ENCODE peak calls at places on chromosome 13, in six cellular contexts. O is cardiac fibroblast; Z is breast epithelium; B is pancreas; R is astrocyte of the cerebellum; P is CD8-positive, alpha-beta T cell. E is an unnamed sample.

GRCh38 chr13:111210945-111211469 is 95.9 kb downstream of the ARHGEF7 start:
- DNase-seq in O (no peak), Z (no peak), B (no peak), R (no peak), P (no peak), E (no peak)

GRCh38 chr13:25691654-25692053 is 319.9 kb downstream of the ATP8A2 start:
- DNase-seq in O (no peak), Z (no peak), B (no peak), R (no peak), P (no peak), E (no peak)

GRCh38 chr13:71015516-71015915 is 851.5 kb downstream of the DACH1 start:
- DNase-seq in O (no peak), Z (no peak), B (no peak), R (no peak), P (no peak), E (no peak)

GRCh38 chr13:28479005-28479404 is 15.9 kb downstream of the FLT1 start:
- DNase-seq in O (no peak), Z (no peak), B (no peak), R (no peak), P (no peak), E (no peak)

GRCh38 chr13:31044658-31045620 is 112.5 kb downstream of the TEX26 start:
- DNase-seq in O (no peak), Z (no peak), B (no peak), R (no peak), P (peak), E (no peak)

GRCh38 chr13:101325423-101325822 is 90.9 kb downstream of the NALCN start:
- DNase-seq in O (no peak), Z (no peak), B (no peak), R (no peak), P (no peak), E (no peak)

GRCh38 chr13:94550030-94550738 is 45.8 kb downstream of the TGDS start:
- DNase-seq in O (peak), Z (no peak), B (no peak), R (peak), P (no peak), E (peak)

GRCh38 chr13:29359181-29359580 is 236.3 kb downstream of the SLC7A1 start:
- DNase-seq in O (no peak), Z (no peak), B (no peak), R (no peak), P (no peak), E (no peak)

GRCh38 chr13:26442541-26442940 is 114.9 kb upstream of the WASF3 start:
- DNase-seq in O (no peak), Z (no peak), B (no peak), R (no peak), P (no peak), E (no peak)

GRCh38 chr13:34886476-34886875 is 55.6 kb upstream of the NBEA start:
- DNase-seq in O (no peak), Z (no peak), B (no peak), R (no peak), P (no peak), E (no peak)

GRCh38 chr13:90770334-90770733 is 577.2 kb upstream of the MIR17HG start:
- DNase-seq in O (no peak), Z (no peak), B (no peak), R (no peak), P (no peak), E (no peak)

GRCh38 chr13:44259045-44260042 is 114.3 kb upstream of the SERP2 start:
- DNase-seq in O (peak), Z (no peak), B (no peak), R (no peak), P (peak), E (no peak)

GRCh38 chr13:94419304-94419943 is 60.1 kb downstream of the DCT start:
- DNase-seq in O (peak), Z (no peak), B (no peak), R (no peak), P (no peak), E (no peak)

GRCh38 chr13:96075953-96076543 is 13.9 kb upstream of the HS6ST3 start:
- DNase-seq in O (peak), Z (no peak), B (no peak), R (no peak), P (no peak), E (no peak)

GRCh38 chr13:48235100-48235813 is 2.3 kb downstream of the ITM2B start:
- DNase-seq in O (no peak), Z (no peak), B (peak), R (no peak), P (no peak), E (no peak)

GRCh38 chr13:48233886-48234488 is 981 bp downstream of the ITM2B start:
- DNase-seq in O (peak), Z (no peak), B (no peak), R (peak), P (no peak), E (no peak)

GRCh38 chr13:48235814-48236135 is 2.8 kb downstream of the ITM2B start:
- DNase-seq in O (no peak), Z (no peak), B (no peak), R (no peak), P (no peak), E (no peak)

GRCh38 chr13:48234652-48235099 is 1.7 kb downstream of the ITM2B start:
- DNase-seq in O (no peak), Z (no peak), B (no peak), R (no peak), P (no peak), E (no peak)

DNA sequence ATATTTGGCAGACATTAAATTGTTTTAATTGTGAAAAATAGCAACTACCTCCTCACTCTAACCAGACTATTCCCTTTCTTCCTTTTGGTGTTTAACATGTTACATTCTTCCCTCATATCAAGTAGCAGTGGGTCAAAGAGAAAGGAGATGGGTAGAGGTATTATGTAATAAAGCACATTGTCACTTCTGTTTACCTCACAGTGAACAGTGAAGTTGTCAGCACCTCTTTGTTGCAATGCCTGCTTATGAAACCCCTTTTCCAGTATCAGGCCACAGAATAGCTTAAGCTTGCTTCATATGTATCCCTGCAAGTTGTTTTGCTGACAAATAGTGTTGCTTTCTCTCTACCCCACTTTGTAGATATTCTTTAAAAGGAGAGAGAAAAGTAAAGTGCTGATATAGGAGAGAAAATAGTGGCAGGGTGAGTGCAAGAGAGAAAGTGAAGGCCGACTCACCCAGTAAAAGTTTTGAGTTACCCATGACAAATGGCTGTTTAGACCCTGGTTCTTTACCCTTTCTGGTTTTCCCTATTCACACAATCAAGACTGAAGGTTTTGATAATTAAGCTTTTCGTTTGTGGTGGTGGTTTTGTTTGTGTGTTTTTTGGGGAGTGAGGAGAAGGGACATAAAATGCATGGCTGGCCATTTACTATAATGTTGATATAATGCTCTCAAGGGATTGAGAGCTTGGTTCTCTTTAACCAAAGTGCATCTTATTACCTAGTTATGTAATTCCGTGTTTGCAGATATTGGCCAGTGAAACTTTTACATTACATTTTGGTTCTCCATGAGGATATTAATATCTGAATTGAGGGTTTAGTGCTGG is 3.7 kb downstream of the ITM2B start:
- DNase-seq in O (peak), Z (no peak), B (no peak), R (no peak), P (no peak), E (no peak)
- H3K4me3 ChIP-seq in O (no peak), Z (peak), B (no peak), R (no peak), P (peak), E (no peak)

GRCh38 chr13:43071824-43072223 is 48.4 kb downstream of the DNAJC15 start:
- DNase-seq in O (no peak), Z (no peak), B (no peak), R (no peak), P (no peak), E (no peak)

GRCh38 chr13:43077446-43077845 is 54.1 kb downstream of the DNAJC15 start:
- DNase-seq in O (no peak), Z (no peak), B (no peak), R (no peak), P (no peak), E (no peak)

GRCh38 chr13:43077906-43078305 is 54.5 kb downstream of the DNAJC15 start:
- DNase-seq in O (no peak), Z (no peak), B (no peak), R (no peak), P (no peak), E (no peak)

GRCh38 chr13:43072394-43072793 is 49.0 kb downstream of the DNAJC15 start:
- DNase-seq in O (peak), Z (no peak), B (no peak), R (no peak), P (no peak), E (no peak)

DNA sequence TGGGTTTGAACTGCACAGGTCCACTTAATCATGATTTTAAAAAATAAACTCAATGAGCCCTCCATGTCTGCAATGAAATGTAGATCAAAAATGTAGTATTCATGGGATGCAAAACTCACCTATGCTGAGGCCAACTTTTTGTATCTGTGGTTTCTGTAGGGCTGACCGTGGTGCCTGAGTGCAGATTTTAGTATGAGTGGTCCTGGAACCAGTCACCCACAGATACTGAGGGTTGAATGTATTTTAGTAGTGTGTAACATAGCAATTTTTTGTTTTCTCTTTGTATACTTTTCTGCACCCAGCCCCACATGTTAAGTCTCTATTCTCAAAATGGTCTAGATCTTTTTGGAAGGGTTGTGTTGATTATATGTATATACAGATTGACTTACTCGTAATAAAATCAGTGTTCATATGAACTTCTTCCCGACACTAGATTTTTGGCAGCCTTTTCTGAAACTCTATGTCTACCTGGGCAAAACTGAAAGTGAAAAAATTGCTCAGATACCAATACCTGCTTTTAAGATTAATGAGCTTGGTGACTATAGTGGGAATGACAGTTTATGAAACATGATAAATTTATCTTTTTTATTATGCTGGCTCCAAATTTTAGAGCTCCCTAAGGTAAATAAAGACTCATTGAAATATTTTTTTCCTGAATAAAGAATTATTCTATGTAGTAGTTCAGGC is 51.6 kb downstream of the DNAJC15 start:
- DNase-seq in O (no peak), Z (no peak), B (no peak), R (no peak), P (no peak), E (no peak)
- H3K4me3 ChIP-seq in O (no peak), Z (no peak), B (no peak), R (no peak), P (no peak), E (no peak)

DNA sequence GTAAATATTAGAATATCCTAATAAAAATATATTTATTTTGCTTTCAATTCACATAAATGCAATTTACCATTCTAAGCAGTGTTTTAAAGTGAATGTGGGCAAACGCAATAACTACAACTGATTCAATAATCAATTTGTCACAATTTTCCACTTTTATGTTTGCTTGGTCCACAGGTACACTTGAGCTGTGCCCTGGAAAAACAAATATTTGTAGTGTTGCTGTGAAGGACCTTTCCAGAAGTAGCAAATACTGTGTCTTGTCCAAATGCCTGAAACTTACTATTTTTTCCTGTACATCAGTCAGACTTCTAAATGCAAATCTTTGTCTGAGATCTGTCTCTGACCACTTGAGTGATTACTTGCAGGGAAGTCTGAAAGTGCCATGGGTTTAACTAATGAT is 845.8 kb upstream of the SLITRK5 start:
- DNase-seq in O (no peak), Z (no peak), B (no peak), R (no peak), P (no peak), E (peak)
- H3K4me3 ChIP-seq in O (no peak), Z (no peak), B (no peak), R (no peak), P (no peak), E (no peak)

GRCh38 chr13:41492432-41493267 is 35.3 kb downstream of the RGCC start:
- DNase-seq in O (no peak), Z (no peak), B (no peak), R (no peak), P (peak), E (no peak)
- H3K4me3 ChIP-seq in O (no peak), Z (no peak), B (no peak), R (no peak), P (no peak), E (no peak)

DNA sequence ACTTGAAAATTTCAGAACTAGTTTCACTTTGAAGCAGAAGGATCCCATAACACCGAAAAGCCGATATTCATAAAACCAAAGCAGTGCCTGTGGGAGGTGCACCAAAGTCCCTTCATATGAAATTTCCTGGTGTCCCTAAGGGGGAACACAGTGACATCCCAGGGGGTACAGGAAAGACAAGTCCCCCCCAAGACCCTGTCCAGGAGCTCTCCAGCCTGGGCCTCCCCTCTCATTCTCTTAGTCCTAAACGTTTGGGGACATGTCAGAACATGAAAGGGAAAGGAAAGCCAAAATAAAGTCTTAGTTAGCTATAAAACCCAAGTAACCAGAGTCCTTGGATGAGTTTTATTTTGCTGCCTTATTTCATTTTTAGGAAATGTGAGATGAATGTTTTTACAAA is 56.6 kb downstream of the MRPL57 start:
- DNase-seq in O (no peak), Z (no peak), B (no peak), R (no peak), P (no peak), E (no peak)
- H3K4me3 ChIP-seq in O (no peak), Z (peak), B (no peak), R (no peak), P (no peak), E (no peak)

DNA sequence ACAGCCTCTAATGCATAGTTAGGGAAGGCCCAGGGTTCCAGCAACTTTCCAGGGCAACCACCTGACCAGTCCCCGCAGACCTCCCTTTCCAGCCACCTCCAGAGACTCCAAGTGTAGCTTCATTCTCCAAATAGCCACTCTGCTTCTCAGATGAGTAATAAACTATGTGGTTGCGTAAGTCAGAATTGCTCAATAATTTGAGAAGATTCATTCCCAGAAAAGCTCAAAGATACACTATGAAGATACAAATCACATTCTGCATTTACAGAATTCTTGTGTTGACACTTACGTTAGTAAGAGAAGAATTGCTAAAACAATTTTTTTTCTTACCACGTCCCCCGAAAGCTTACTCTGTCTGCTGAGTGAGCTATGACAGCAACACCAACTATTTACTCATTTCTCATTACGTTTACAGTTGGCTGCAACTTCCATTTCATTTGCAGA is 8.2 kb upstream of the LATS2 start:
- DNase-seq in O (peak), Z (no peak), B (no peak), R (peak), P (no peak), E (no peak)
- H3K4me3 ChIP-seq in O (no peak), Z (no peak), B (no peak), R (no peak), P (no peak), E (no peak)

GRCh38 chr13:68584776-68585175 is 1354.6 kb upstream of the PCDH9 start:
- DNase-seq in O (no peak), Z (no peak), B (no peak), R (no peak), P (no peak), E (no peak)

DNA sequence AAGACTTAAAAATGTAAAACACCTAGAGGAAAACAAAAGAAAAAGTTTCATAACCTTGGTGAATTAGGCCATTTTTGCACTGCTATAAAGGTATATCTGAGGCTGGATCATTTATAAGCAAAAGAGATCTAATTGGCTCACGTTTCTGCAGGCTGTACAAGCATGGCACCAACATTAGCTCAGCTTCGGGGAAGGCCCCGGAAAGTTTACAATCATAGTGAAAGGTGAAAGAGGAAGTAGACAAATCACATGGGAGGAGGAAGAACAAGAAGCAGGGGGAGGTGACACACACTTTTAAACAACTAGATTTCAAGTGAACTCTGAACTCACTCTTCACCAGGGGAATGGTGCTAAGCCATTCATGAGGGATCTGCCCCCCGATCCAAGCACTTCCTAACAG is 1358.5 kb upstream of the PCDH9 start:
- DNase-seq in O (no peak), Z (no peak), B (no peak), R (no peak), P (no peak), E (no peak)
- H3K4me3 ChIP-seq in O (no peak), Z (no peak), B (no peak), R (no peak), P (no peak), E (no peak)